ENCODE peak calls at places on chromosome 4, in six cellular contexts. J is NCI-H1105, K is ELR, N is caudate nucleus, Q is IMR-90, E is nucleus accumbens. Z is an unnamed sample.

GRCh38 chr4:92968556-92968955 is 664.8 kb downstream of the GRID2 start:
- DNase-seq in J (no peak), K (no peak), N (no peak), Q (no peak), E (no peak), Z (no peak)

GRCh38 chr4:83552085-83552484 is 16.2 kb downstream of the GPAT3 start:
- DNase-seq in J (no peak), K (peak; percentile 92), N (no peak), Q (no peak), E (no peak), Z (no peak)

GRCh38 chr4:188841523-188841922 is 702.3 kb downstream of the TRIML1 start:
- DNase-seq in J (no peak), K (peak; percentile 10), N (no peak), Q (no peak), E (no peak), Z (no peak)

GRCh38 chr4:25694466-25694865 is 38.8 kb downstream of the SLC34A2 start:
- DNase-seq in J (no peak), K (peak; percentile 42), N (no peak), Q (peak; percentile 1), E (no peak), Z (no peak)

GRCh38 chr4:85790582-85790981 is 315.6 kb downstream of the ARHGAP24 start:
- DNase-seq in J (no peak), K (no peak), N (no peak), Q (peak; percentile 79), E (no peak), Z (no peak)

GRCh38 chr4:98749206-98749605 is 90.8 kb upstream of the TSPAN5 start:
- DNase-seq in J (no peak), K (no peak), N (no peak), Q (no peak), E (no peak), Z (no peak)

GRCh38 chr4:63528592-63528991 is 880.7 kb downstream of the TECRL start:
- DNase-seq in J (no peak), K (peak; percentile 42), N (no peak), Q (no peak), E (no peak), Z (no peak)

GRCh38 chr4:185566972-185567749 is 31.9 kb upstream of the PDLIM3 start:
- DNase-seq in J (no peak), K (no peak), N (no peak), Q (peak; percentile 90), E (no peak), Z (peak; percentile 40)

GRCh38 chr4:3532714-3533336 is 603 bp upstream of the LRPAP1 start:
- DNase-seq in J (no peak), K (no peak), N (no peak), Q (no peak), E (no peak), Z (no peak)

GRCh38 chr4:53123171-53123570 is 242.7 kb downstream of the SCFD2 start:
- DNase-seq in J (no peak), K (no peak), N (no peak), Q (no peak), E (no peak), Z (no peak)